ENCODE peak calls at places on chromosomes 16 and 17, in six cellular contexts. I is endothelial cell of umbilical vein, O is HCT116, D is HepG2, Z is adrenal gland, K is IMR-90. U is an unnamed sample.

GRCh38 chr17:9037741-9038140 is 16.4 kb downstream of the NTN1 start:
- DNase-seq in O (no peak), I (no peak), K (no peak), D (no peak), Z (no peak), U (no peak)

GRCh38 chr16:3058173-3059030 is 7.0 kb upstream of the IL32 start:
- DNase-seq in Z (peak; percentile 65), K (no peak), O (peak; percentile 35), D (peak; percentile 36), I (no peak), U (no peak)

GRCh38 chr16:86375841-86376240 is 134.5 kb upstream of the FOXF1 start:
- DNase-seq in I (no peak), Z (no peak), D (no peak), O (no peak), K (no peak), U (no peak)

GRCh38 chr16:80231118-80231515 is 309.7 kb upstream of the DYNLRB2 start:
- DNase-seq in D (no peak), K (peak; percentile 59), I (no peak), Z (no peak), O (no peak), U (no peak)

GRCh38 chr17:77881545-77881944 is 77.0 kb upstream of the TNRC6C start:
- DNase-seq in I (no peak), K (peak; percentile 28), Z (peak; percentile 85), O (no peak), D (no peak), U (peak; percentile 88)

GRCh38 chr17:55577687-55578086 is 66.4 kb upstream of the SMIM36 start:
- DNase-seq in Z (no peak), I (no peak), D (no peak), O (no peak), K (peak; percentile 19), U (peak; percentile 37)

GRCh38 chr17:74385201-74385600 is 17.9 kb downstream of the GPR142 start:
- DNase-seq in Z (no peak), O (no peak), I (no peak), K (no peak), D (no peak), U (no peak)

GRCh38 chr17:30426292-30426691 is 47.6 kb downstream of the CPD start:
- DNase-seq in I (no peak), Z (no peak), D (no peak), K (peak; percentile 7), O (no peak), U (no peak)

GRCh38 chr17:80261159-80261894 is 675 bp downstream of the RNF213 start:
- DNase-seq in Z (peak; percentile 77), O (no peak), I (peak; percentile 60), D (peak; percentile 90), K (peak; percentile 32), U (peak; percentile 70)

GRCh38 chr16:76653390-76654026 is 376.3 kb downstream of the CNTNAP4 start:
- DNase-seq in I (peak; percentile 4), D (peak; percentile 71), O (no peak), Z (no peak), K (peak; percentile 28), U (no peak)

GRCh38 chr17:27244481-27245223 is 49.3 kb upstream of the WSB1 start:
- DNase-seq in D (peak; percentile 53), O (no peak), I (peak; percentile 66), K (peak; percentile 96), Z (peak; percentile 84), U (peak; percentile 60)

GRCh38 chr16:48123104-48123788 is 32.5 kb downstream of the ABCC12 start:
- DNase-seq in O (peak; percentile 85), I (peak; percentile 72), D (peak; percentile 32), K (peak; percentile 100), Z (peak; percentile 82), U (no peak)

GRCh38 chr16:3431779-3432219 is 11.5 kb downstream of the ZNF597 start:
- DNase-seq in D (no peak), I (no peak), O (no peak), K (peak; percentile 31), Z (peak; percentile 64), U (peak; percentile 32)

GRCh38 chr17:27496005-27496404 is 39.8 kb downstream of the KSR1 start:
- DNase-seq in Z (no peak), K (no peak), D (no peak), I (no peak), O (no peak), U (no peak)

GRCh38 chr16:80946481-80946880 is 60.2 kb downstream of the CMC2 start:
- DNase-seq in Z (no peak), O (no peak), I (no peak), K (no peak), D (no peak), U (no peak)

GRCh38 chr17:65092262-65092661 is 35.7 kb upstream of the GNA13 start:
- DNase-seq in D (no peak), K (peak; percentile 43), Z (no peak), O (no peak), I (no peak), U (no peak)

DNA sequence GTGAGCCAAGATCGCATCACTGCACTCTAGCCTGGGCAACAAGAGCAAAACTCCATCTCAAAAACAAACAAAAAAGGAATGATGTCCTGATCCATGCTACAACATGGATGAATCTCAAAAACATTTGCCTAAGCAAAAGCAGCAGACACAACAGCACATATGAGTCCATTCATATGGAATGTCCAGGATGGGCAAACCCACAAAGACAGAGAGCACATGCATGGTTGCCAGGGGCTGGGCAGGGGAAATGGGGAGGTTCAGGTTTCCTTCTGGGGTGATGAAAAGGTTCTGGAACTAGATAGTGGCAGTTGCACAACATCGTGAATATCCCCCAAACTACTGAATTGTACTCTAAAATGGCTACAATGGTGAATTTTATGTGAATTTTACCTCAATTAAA is 35.3 kb upstream of the RAI1 start:
- DNase-seq in K (peak; percentile 28), Z (no peak), O (no peak), I (no peak), D (no peak), U (no peak)
- TF ChIP-seq POLR2A in K (no peak), Z (no peak), O (no peak), I (no peak), D (no peak), U (no peak)

DNA sequence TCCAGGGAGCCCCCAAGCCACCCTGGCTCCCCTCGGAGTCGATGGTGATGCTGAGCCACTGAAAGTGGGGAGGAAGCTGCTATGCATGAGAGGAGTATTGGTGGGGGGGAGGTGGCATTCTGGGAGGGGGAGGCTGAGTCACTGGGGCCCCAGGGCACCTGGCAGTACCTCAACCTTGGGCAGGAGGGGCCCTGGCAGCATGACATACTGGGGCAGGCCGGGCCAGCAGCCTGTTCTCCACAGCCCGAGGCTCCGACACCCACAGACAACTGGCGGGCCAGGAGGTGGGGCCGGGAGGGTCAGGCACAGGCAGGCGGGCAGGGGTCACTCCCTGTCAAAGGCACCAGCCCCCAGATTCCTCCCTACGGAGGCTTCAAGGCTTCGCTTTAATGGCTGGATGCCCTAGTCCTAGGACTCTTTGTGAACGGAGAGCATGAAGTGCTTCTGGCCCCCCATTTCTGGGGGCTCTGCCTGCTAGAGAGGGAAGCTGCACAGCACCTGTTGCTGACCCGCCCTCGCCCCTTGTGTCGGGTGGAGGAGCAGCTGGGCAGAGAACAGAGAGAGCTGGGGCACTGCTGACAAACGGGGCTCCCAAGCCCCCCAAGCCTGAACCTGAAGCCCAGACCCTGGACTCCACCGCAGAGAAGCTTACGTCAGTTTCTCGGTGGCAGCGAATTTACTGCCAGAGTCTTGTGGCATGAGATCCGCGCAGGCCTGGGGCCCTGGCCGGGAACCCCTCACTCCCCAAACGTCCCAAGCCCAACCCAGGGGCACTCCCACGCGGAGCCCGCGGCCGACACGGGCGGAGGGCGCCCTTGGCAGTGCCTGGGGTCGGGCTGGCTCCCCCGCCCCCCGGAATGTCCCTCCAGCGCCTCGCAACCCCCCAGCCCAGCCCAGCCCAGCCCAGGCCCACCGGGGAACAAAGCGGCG is 773 bp downstream of the CASKIN2 start:
- DNase-seq in O (no peak), K (peak; percentile 23), D (no peak), Z (peak; percentile 85), I (no peak), U (peak; percentile 66)
- TF ChIP-seq POLR2A in O (no peak), K (no peak), D (no peak), Z (peak; percentile 68), I (no peak), U (no peak)

DNA sequence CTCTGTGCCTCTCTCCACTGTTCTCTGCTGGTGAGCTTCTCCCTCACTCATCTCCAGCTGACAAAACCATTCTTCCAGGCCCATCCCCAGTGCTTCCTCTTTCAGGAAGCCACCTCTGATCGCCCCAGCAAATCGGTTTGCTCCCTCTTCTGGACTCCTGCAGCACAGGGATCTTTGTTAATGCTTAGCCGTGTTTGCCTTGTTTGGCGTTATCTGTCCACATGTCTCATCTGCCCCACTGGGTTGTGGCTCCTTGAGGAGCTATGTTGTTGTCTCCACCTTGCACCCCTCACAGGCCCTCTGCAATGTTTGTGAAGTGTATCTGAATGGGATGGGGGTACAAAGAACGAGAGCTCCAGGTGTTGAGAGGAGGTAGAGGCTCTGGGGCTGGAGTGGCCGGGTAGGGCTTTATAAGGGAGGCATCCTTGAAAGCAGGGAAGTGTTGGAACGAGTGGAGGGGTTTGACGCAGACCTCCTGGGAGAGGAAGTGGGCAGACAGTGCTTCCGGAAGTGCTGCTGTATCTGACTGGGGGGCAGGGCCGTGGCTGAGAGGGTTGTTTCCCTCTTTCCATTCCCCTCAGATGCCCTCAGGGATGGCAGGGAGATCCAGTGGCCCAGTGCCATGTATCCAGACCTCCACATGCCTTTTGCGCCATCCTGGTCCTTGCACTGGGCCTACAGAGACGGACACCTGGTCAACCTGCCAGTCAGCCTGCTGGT is 27.8 kb downstream of the CASKIN2 start:
- DNase-seq in I (no peak), K (no peak), D (no peak), Z (no peak), O (no peak), U (peak; percentile 61)
- TF ChIP-seq POLR2A in I (no peak), K (no peak), D (no peak), Z (no peak), O (no peak), U (no peak)

DNA sequence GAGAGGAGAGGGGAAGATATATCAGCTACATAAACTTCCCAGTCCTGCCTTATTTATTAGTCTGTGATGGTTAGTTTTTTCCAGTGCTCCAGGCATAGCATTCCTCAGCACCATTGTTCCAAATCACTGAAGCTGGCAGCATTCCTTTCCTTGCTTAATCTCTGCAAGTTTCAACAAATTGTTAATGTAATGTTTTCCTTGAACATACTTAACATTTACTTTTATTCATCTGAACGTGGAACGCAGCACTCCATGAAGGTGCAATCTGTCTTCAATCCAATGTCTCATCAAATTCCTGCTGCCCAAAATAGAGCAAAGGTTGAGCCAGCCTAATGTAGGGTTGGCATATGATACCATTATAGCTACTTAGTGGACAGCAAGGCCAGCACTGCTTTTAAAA is 441.2 kb upstream of the RBFOX1 start:
- DNase-seq in I (no peak), O (no peak), K (no peak), D (no peak), Z (no peak), U (no peak)
- TF ChIP-seq POLR2A in I (no peak), O (no peak), K (no peak), D (no peak), Z (no peak), U (no peak)

U was measured in heart left ventricle.